ENCODE peak calls at places on chromosomes 1 and 21, in four cellular contexts. B is endothelial cell; R is iPS-NIHi11; L is stimulated activated CD4-positive, alpha-beta T cell treated with anti-CD3 and anti-CD28 coated beads, Interleukin-1b, Interleukin-23, amount 100 ng/mL, for 24 hours. U is an unnamed sample.

GRCh38 chr1:198174297-198174696 is 17.5 kb downstream of the NEK7 start:
- DNase-seq in B (no peak), R (no peak), L (no peak), U (no peak)

GRCh38 chr21:46229133-46229922 is 754 bp upstream of the LSS start:
- DNase-seq in B (no peak), R (peak; percentile 88), L (no peak), U (no peak)

GRCh38 chr1:197049100-197049499 is 18.0 kb downstream of the F13B start:
- DNase-seq in B (no peak), R (no peak), L (no peak), U (no peak)

GRCh38 chr1:25134307-25134706 is 98.0 kb downstream of the SYF2 start:
- DNase-seq in B (no peak), R (no peak), L (no peak), U (no peak)

GRCh38 chr1:7667625-7668218 is 103.4 kb upstream of the VAMP3 start:
- DNase-seq in B (peak; percentile 99), R (peak; percentile 91), L (peak; percentile 75), U (peak; percentile 87)

GRCh38 chr1:153945795-153946621 is 510 bp downstream of the DENND4B start:
- DNase-seq in B (peak; percentile 65), R (peak; percentile 84), L (peak; percentile 53), U (peak; percentile 85)

GRCh38 chr1:96979287-96979686 is 257.7 kb downstream of the PTBP2 start:
- DNase-seq in B (no peak), R (no peak), L (no peak), U (no peak)

GRCh38 chr1:24635195-24635843 is 7.8 kb upstream of the SRRM1 start:
- DNase-seq in B (no peak), R (peak; percentile 72), L (no peak), U (peak; percentile 85)

GRCh38 chr1:53572061-53572801 is 113.0 kb downstream of the DMRTB1 start:
- DNase-seq in B (no peak), R (peak; percentile 66), L (no peak), U (peak; percentile 87)

GRCh38 chr1:222390181-222390580 is 157.7 kb downstream of the HHIPL2 start:
- DNase-seq in B (no peak), R (no peak), L (no peak), U (no peak)

GRCh38 chr1:55250399-55251075 is 35.4 kb upstream of the USP24 start:
- DNase-seq in B (no peak), R (no peak), L (no peak), U (no peak)

GRCh38 chr1:108610073-108610472 is 50.2 kb downstream of the EEIG2 start:
- DNase-seq in B (no peak), R (no peak), L (no peak), U (peak; percentile 32)

GRCh38 chr1:12555411-12556367 is 62.3 kb downstream of the DHRS3 start:
- DNase-seq in B (no peak), R (no peak), L (no peak), U (no peak)

GRCh38 chr1:39666772-39667171 is 5.1 kb downstream of the NT5C1A start:
- DNase-seq in B (no peak), R (no peak), L (no peak), U (no peak)

GRCh38 chr1:145878724-145879123 is 6.9 kb downstream of the ANKRD35 start:
- DNase-seq in B (no peak), R (no peak), L (no peak), U (no peak)